ENCODE peak calls at places on chromosome 10, in nine cellular contexts. R is neuronal stem cell; H is stromal cell of bone marrow; O is GM23338; T is AG08396; E is cardiac muscle cell; Q is LoVo; I is activated T-cell treated with anti-CD3 and anti-CD28 coated beads for 48 hours; J is stimulated activated CD4-positive, alpha-beta T cell treated with anti-CD3 and anti-CD28 coated beads, Interleukin-4, amount 100 ng/mL, for 4 hours. C is an unnamed sample.

GRCh38 chr10:84801156-84801555 is 472.8 kb downstream of the CCSER2 start:
- DNase-seq in R (no peak), H (no peak), O (no peak), T (no peak), E (no peak), Q (no peak), I (no peak), J (no peak), C (no peak)

GRCh38 chr10:98293550-98294269 is 25.7 kb upstream of the LOXL4 start:
- DNase-seq in R (no peak), H (no peak), O (no peak), T (no peak), E (no peak), Q (peak), I (no peak), J (no peak), C (no peak)

GRCh38 chr10:42952931-42953683 is 123.8 kb upstream of the RET start:
- DNase-seq in R (no peak), H (no peak), O (no peak), T (no peak), E (no peak), Q (no peak), I (no peak), J (no peak), C (no peak)

GRCh38 chr10:5564537-5565204 is 39.9 kb downstream of the CALML3 start:
- DNase-seq in R (no peak), H (no peak), O (no peak), T (no peak), E (peak), Q (no peak), I (no peak), J (no peak), C (no peak)

GRCh38 chr10:95572451-95572850 is 11.3 kb upstream of the SORBS1 start:
- DNase-seq in R (no peak), H (no peak), O (no peak), T (no peak), E (no peak), Q (no peak), I (no peak), J (no peak), C (no peak)

GRCh38 chr10:92204238-92204637 is 86.6 kb downstream of the CPEB3 start:
- DNase-seq in R (no peak), H (no peak), O (no peak), T (no peak), E (no peak), Q (no peak), I (no peak), J (no peak), C (no peak)

GRCh38 chr10:30637881-30638467 is 8.4 kb upstream of the LYZL2 start:
- DNase-seq in R (no peak), H (peak), O (no peak), T (peak), E (peak), Q (peak), I (no peak), J (no peak), C (peak)

GRCh38 chr10:23927926-23928325 is 281.0 kb upstream of the KIAA1217 start:
- DNase-seq in R (no peak), H (no peak), O (no peak), T (no peak), E (no peak), Q (no peak), I (no peak), J (no peak), C (no peak)

GRCh38 chr10:76572021-76572420 is 1065.6 kb downstream of the KCNMA1 start:
- DNase-seq in R (no peak), H (no peak), O (no peak), T (no peak), E (peak), Q (no peak), I (no peak), J (no peak), C (no peak)

GRCh38 chr10:79132681-79133381 is 64.1 kb downstream of the ZMIZ1 start:
- DNase-seq in R (no peak), H (no peak), O (no peak), T (no peak), E (no peak), Q (no peak), I (no peak), J (no peak), C (no peak)

GRCh38 chr10:29245476-29245875 is 43.4 kb upstream of the LYZL1 start:
- DNase-seq in R (no peak), H (no peak), O (no peak), T (no peak), E (peak), Q (no peak), I (no peak), J (no peak), C (no peak)

GRCh38 chr10:44908071-44908709 is 2.9 kb upstream of the TMEM72 start:
- DNase-seq in R (no peak), H (peak), O (peak), T (peak), E (peak), Q (no peak), I (no peak), J (no peak), C (peak)

GRCh38 chr10:17025444-17026295 is 103.9 kb downstream of the CUBN start:
- DNase-seq in R (no peak), H (peak), O (no peak), T (peak), E (peak), Q (no peak), I (peak), J (peak), C (peak)

GRCh38 chr10:78063236-78063635 is 29.6 kb downstream of the RPS24 start:
- DNase-seq in R (no peak), H (no peak), O (no peak), T (no peak), E (no peak), Q (no peak), I (no peak), J (no peak), C (no peak)

GRCh38 chr10:52410916-52411315 is 96.8 kb downstream of the DKK1 start:
- DNase-seq in R (no peak), H (no peak), O (no peak), T (no peak), E (no peak), Q (no peak), I (no peak), J (no peak), C (no peak)

GRCh38 chr10:78510566-78511323 is 477.1 kb downstream of the RPS24 start:
- DNase-seq in R (no peak), H (no peak), O (no peak), T (no peak), E (no peak), Q (no peak), I (no peak), J (no peak), C (no peak)

GRCh38 chr10:3782456-3783312 is 2.3 kb downstream of the KLF6 start:
- DNase-seq in R (no peak), H (peak), O (no peak), T (peak), E (peak), Q (peak), I (no peak), J (no peak), C (peak)

GRCh38 chr10:131907679-131908078 is 6.9 kb downstream of the PPP2R2D start:
- DNase-seq in R (no peak), H (no peak), O (no peak), T (no peak), E (no peak), Q (no peak), I (no peak), J (no peak), C (no peak)

GRCh38 chr10:683448-684071 is 5.9 kb downstream of the DIP2C start:
- DNase-seq in R (no peak), H (peak), O (no peak), T (peak), E (peak), Q (peak), I (no peak), J (no peak), C (no peak)

GRCh38 chr10:101779544-101780186 is 3.6 kb downstream of the NPM3 start:
- DNase-seq in R (peak), H (peak), O (peak), T (peak), E (peak), Q (no peak), I (peak), J (peak), C (peak)

GRCh38 chr10:44981172-44982113 is 2.8 kb upstream of the DEPP1 start:
- DNase-seq in R (no peak), H (peak), O (no peak), T (peak), E (peak), Q (peak), I (no peak), J (no peak), C (peak)

GRCh38 chr10:45480294-45480693 is 106.3 kb downstream of the ALOX5 start:
- DNase-seq in R (no peak), H (no peak), O (no peak), T (no peak), E (no peak), Q (no peak), I (no peak), J (no peak), C (no peak)

GRCh38 chr10:128160335-128160734 is 34.1 kb upstream of the MKI67 start:
- DNase-seq in R (no peak), H (no peak), O (no peak), T (no peak), E (no peak), Q (no peak), I (no peak), J (no peak), C (no peak)

GRCh38 chr10:102451105-102451969 is at the start of gene C10orf95:
- DNase-seq in R (no peak), H (no peak), O (peak), T (no peak), E (no peak), Q (peak), I (no peak), J (no peak), C (no peak)

GRCh38 chr10:34109952-34110702 is 705.0 kb downstream of the PARD3 start:
- DNase-seq in R (no peak), H (peak), O (no peak), T (peak), E (peak), Q (no peak), I (no peak), J (no peak), C (no peak)

GRCh38 chr10:132882069-132882468 is 60.3 kb downstream of the CFAP46 start:
- DNase-seq in R (no peak), H (no peak), O (no peak), T (no peak), E (no peak), Q (no peak), I (no peak), J (no peak), C (no peak)

GRCh38 chr10:34918060-34918840 is 103.2 kb upstream of the PARD3 start:
- DNase-seq in R (no peak), H (no peak), O (peak), T (no peak), E (no peak), Q (no peak), I (no peak), J (no peak), C (no peak)

GRCh38 chr10:60253490-60253889 is 136.2 kb downstream of the ANK3 start:
- DNase-seq in R (no peak), H (no peak), O (no peak), T (no peak), E (no peak), Q (no peak), I (no peak), J (no peak), C (no peak)

GRCh38 chr10:71725249-71725648 is 5.7 kb upstream of the C10orf105 start:
- DNase-seq in R (no peak), H (no peak), O (no peak), T (no peak), E (no peak), Q (no peak), I (no peak), J (no peak), C (no peak)

GRCh38 chr10:79379512-79380124 is 32.3 kb downstream of the PPIF start:
- DNase-seq in R (no peak), H (no peak), O (no peak), T (no peak), E (peak), Q (no peak), I (no peak), J (no peak), C (no peak)

GRCh38 chr10:127919418-127920191 is 12.7 kb downstream of the PTPRE start:
- DNase-seq in R (no peak), H (peak), O (peak), T (peak), E (peak), Q (no peak), I (no peak), J (no peak), C (no peak)

GRCh38 chr10:82084904-82085303 is 209.9 kb downstream of the NRG3 start:
- DNase-seq in R (no peak), H (no peak), O (peak), T (no peak), E (no peak), Q (no peak), I (no peak), J (no peak), C (no peak)

GRCh38 chr10:80253266-80253962 is 36.0 kb downstream of the MAT1A start:
- DNase-seq in R (no peak), H (no peak), O (no peak), T (no peak), E (peak), Q (no peak), I (no peak), J (no peak), C (no peak)

GRCh38 chr10:21528452-21529235 is 3.2 kb upstream of the SKIDA1 start:
- DNase-seq in R (no peak), H (no peak), O (no peak), T (no peak), E (no peak), Q (no peak), I (no peak), J (no peak), C (no peak)

GRCh38 chr10:98150544-98150943 is 16.1 kb downstream of the R3HCC1L start:
- DNase-seq in R (no peak), H (no peak), O (no peak), T (no peak), E (peak), Q (no peak), I (no peak), J (no peak), C (no peak)

GRCh38 chr10:30052062-30052461 is 7.3 kb downstream of the JCAD start:
- DNase-seq in R (no peak), H (no peak), O (no peak), T (no peak), E (no peak), Q (no peak), I (no peak), J (no peak), C (no peak)

GRCh38 chr10:109428775-109429480 is 494.4 kb downstream of the XPNPEP1 start:
- DNase-seq in R (no peak), H (no peak), O (no peak), T (no peak), E (no peak), Q (no peak), I (no peak), J (no peak), C (no peak)

GRCh38 chr10:24737001-24737400 is 13.3 kb upstream of the ARHGAP21 start:
- DNase-seq in R (no peak), H (no peak), O (no peak), T (no peak), E (no peak), Q (no peak), I (no peak), J (no peak), C (no peak)

GRCh38 chr10:97023401-97024180 is 162.2 kb downstream of the SLIT1 start:
- DNase-seq in R (no peak), H (no peak), O (no peak), T (no peak), E (peak), Q (no peak), I (no peak), J (no peak), C (no peak)

C was measured in fibroblast of the conjunctiva.